ENCODE peak calls at places on chromosomes 5 and 9, in five cellular contexts. G, C, S, Q and L are unnamed samples.
A peak's percentile ranks its signal among the peaks of the same experiment; 100 is the strongest.

GRCh38 chr5:1134478-1134877 is 22.6 kb upstream of the SLC12A7 start:
- DNase-seq in G (no peak), S (no peak), Q (no peak), C (no peak), L (no peak)

GRCh38 chr5:73719616-73720015 is 93.6 kb downstream of the ARHGEF28 start:
- DNase-seq in Q (no peak), G (no peak), C (no peak), S (no peak), L (no peak)

GRCh38 chr5:166127766-166128565 is 2163.5 kb upstream of the WWC1 start:
- DNase-seq in C (no peak), S (no peak), Q (no peak), G (no peak), L (no peak)

GRCh38 chr5:142386151-142387021 is 61.6 kb upstream of the SPRY4 start:
- DNase-seq in S (no peak), G (no peak), C (no peak), Q (no peak), L (no peak)

GRCh38 chr5:74201334-74202081 is 439.0 kb downstream of the ENC1 start:
- DNase-seq in G (peak; percentile 85), C (no peak), S (no peak), Q (no peak), L (no peak)

GRCh38 chr9:13863112-13863511 is 450.8 kb downstream of the NFIB start:
- DNase-seq in S (no peak), Q (no peak), G (no peak), C (no peak), L (no peak)

GRCh38 chr5:159100928-159101646 is 1.4 kb upstream of the EBF1 start:
- DNase-seq in S (no peak), Q (no peak), G (no peak), C (no peak), L (no peak)

GRCh38 chr5:99032234-99033013 is 103.6 kb upstream of the CHD1 start:
- DNase-seq in C (no peak), Q (peak; percentile 51), G (peak; percentile 86), S (peak; percentile 46), L (no peak)

GRCh38 chr9:84075004-84075403 is 94.4 kb downstream of the RMI1 start:
- DNase-seq in Q (no peak), S (no peak), G (no peak), C (no peak), L (no peak)

GRCh38 chr5:122153230-122153629 is 23.9 kb downstream of the ZNF474 start:
- DNase-seq in C (no peak), Q (no peak), G (no peak), S (no peak), L (no peak)

GRCh38 chr9:133375116-133375723 is 640 bp downstream of the SURF4 start:
- DNase-seq in Q (peak; percentile 30), C (no peak), S (peak; percentile 82), G (peak; percentile 58), L (no peak)

GRCh38 chr9:16598316-16598715 is 272.2 kb downstream of the BNC2 start:
- DNase-seq in C (no peak), G (no peak), S (no peak), Q (no peak), L (no peak)

GRCh38 chr5:177426566-177427210 is at the start of gene GRK6:
- DNase-seq in S (peak; percentile 70), C (peak; percentile 95), G (no peak), Q (peak; percentile 21), L (peak; percentile 80)

GRCh38 chr5:5481633-5482032 is 59.2 kb downstream of the ICE1 start:
- DNase-seq in Q (no peak), C (no peak), S (no peak), G (no peak), L (no peak)

GRCh38 chr5:126801992-126802294 is 25.0 kb downstream of the LMNB1 start:
- DNase-seq in Q (no peak), G (peak; percentile 46), S (peak; percentile 24), C (no peak), L (no peak)

GRCh38 chr5:93677344-93678021 is 63.9 kb downstream of the POU5F2 start:
- DNase-seq in Q (peak; percentile 41), G (peak; percentile 82), S (peak; percentile 41), C (no peak), L (no peak)

GRCh38 chr5:122192883-122193496 is 63.6 kb downstream of the ZNF474 start:
- DNase-seq in Q (peak; percentile 67), C (no peak), G (peak; percentile 76), S (peak; percentile 22), L (no peak)

GRCh38 chr9:125650271-125650737 is 56.7 kb downstream of the MAPKAP1 start:
- DNase-seq in C (no peak), S (no peak), G (peak; percentile 36), Q (no peak), L (no peak)

GRCh38 chr5:88553926-88554325 is 285.3 kb upstream of the TMEM161B start:
- DNase-seq in C (no peak), Q (no peak), G (no peak), S (no peak), L (no peak)

GRCh38 chr5:89396262-89396975 is 513.4 kb upstream of the MEF2C start:
- DNase-seq in G (peak; percentile 35), Q (no peak), S (no peak), C (no peak), L (no peak)

GRCh38 chr5:167778228-167778627 is 513.2 kb upstream of the WWC1 start:
- DNase-seq in Q (no peak), S (no peak), G (no peak), C (no peak), L (no peak)

GRCh38 chr9:111952559-111952958 is 55.9 kb downstream of the UGCG start:
- DNase-seq in C (no peak), S (no peak), G (peak; percentile 72), Q (no peak), L (no peak)

GRCh38 chr9:69120380-69121154 is 53.5 kb upstream of the TJP2 start:
- DNase-seq in Q (peak; percentile 95), S (no peak), C (peak; percentile 64), G (peak; percentile 21), L (peak; percentile 79)

GRCh38 chr5:108303086-108303485 is 78.8 kb downstream of the FBXL17 start:
- DNase-seq in S (no peak), C (no peak), G (no peak), Q (no peak), L (no peak)

GRCh38 chr5:96716716-96717115 is 54.5 kb downstream of the CAST start:
- DNase-seq in C (no peak), Q (no peak), G (no peak), S (no peak), L (no peak)

GRCh38 chr9:91360551-91361293 is 996 bp downstream of the AUH start:
- DNase-seq in Q (no peak), S (no peak), G (peak; percentile 45), C (no peak), L (no peak)

GRCh38 chr5:180830253-180831138 is 27.9 kb upstream of the MGAT1 start:
- DNase-seq in S (peak; percentile 69), G (no peak), C (no peak), Q (peak; percentile 50), L (peak; percentile 87)

GRCh38 chr5:171543486-171543885 is 124.0 kb downstream of the FGF18 start:
- DNase-seq in C (no peak), G (no peak), Q (no peak), S (no peak), L (no peak)

GRCh38 chr5:148807845-148808244 is 18.6 kb upstream of the ADRB2 start:
- DNase-seq in C (no peak), G (no peak), Q (no peak), S (no peak), L (no peak)

GRCh38 chr5:144336191-144336590 is 165.5 kb downstream of the KCTD16 start:
- DNase-seq in Q (no peak), C (no peak), G (no peak), S (no peak), L (no peak)

GRCh38 chr5:69492391-69493234 is at the start of gene OCLN:
- DNase-seq in S (peak; percentile 85), G (peak; percentile 77), Q (peak; percentile 77), C (peak; percentile 93), L (peak; percentile 62)

GRCh38 chr9:132408521-132408920 is 1.5 kb upstream of the CFAP77 start:
- DNase-seq in Q (peak; percentile 43), G (no peak), C (no peak), S (no peak), L (no peak)

GRCh38 chr9:129174724-129175514 is 3.1 kb downstream of the IER5L start:
- DNase-seq in Q (peak; percentile 70), G (peak; percentile 81), S (peak; percentile 88), C (peak; percentile 90), L (peak; percentile 92)

GRCh38 chr5:96049398-96050272 is 88.0 kb upstream of the ELL2 start:
- DNase-seq in C (no peak), G (peak; percentile 83), Q (no peak), S (no peak), L (no peak)

GRCh38 chr5:25190521-25191000 is 545.8 kb upstream of the CDH10 start:
- DNase-seq in C (peak; percentile 81), S (no peak), G (no peak), Q (no peak), L (no peak)

GRCh38 chr5:107169871-107170270 is 500.9 kb downstream of the EFNA5 start:
- DNase-seq in C (no peak), S (no peak), G (no peak), Q (no peak), L (no peak)

GRCh38 chr5:118144540-118144939 is 843.8 kb downstream of the DTWD2 start:
- DNase-seq in S (no peak), G (no peak), Q (no peak), C (no peak), L (no peak)

GRCh38 chr9:37999501-38000189 is 69.4 kb downstream of the SHB start:
- DNase-seq in G (no peak), C (no peak), Q (no peak), S (no peak), L (no peak)
- H3K27ac ChIP-seq in G (no peak overlapping the region), C (no peak overlapping the region), Q (no peak overlapping the region), S (peak overlapping the region; percentile 97), L (no peak overlapping the region)

GRCh38 chr5:4348418-4348817 is 752.8 kb downstream of the IRX1 start:
- DNase-seq in G (no peak), Q (no peak), C (no peak), S (no peak), L (no peak)
- H3K9me3 ChIP-seq in G (peaks cover 4% of the 10 kb centered on the region), Q (no peaks in the 10 kb centered on the region), C (no peaks in the 10 kb centered on the region), S (no peaks in the 10 kb centered on the region), L (no peaks in the 10 kb centered on the region)

GRCh38 chr9:127022913-127023665 is 99.3 kb downstream of the ANGPTL2 start:
- DNase-seq in Q (peak; percentile 42), C (no peak), G (no peak), S (no peak), L (no peak)
- TF ChIP-seq POLR2AphosphoS5 in Q (peak; percentile 1), C (no peak), G (no peak), S (no peak), L (no peak)

DNA sequence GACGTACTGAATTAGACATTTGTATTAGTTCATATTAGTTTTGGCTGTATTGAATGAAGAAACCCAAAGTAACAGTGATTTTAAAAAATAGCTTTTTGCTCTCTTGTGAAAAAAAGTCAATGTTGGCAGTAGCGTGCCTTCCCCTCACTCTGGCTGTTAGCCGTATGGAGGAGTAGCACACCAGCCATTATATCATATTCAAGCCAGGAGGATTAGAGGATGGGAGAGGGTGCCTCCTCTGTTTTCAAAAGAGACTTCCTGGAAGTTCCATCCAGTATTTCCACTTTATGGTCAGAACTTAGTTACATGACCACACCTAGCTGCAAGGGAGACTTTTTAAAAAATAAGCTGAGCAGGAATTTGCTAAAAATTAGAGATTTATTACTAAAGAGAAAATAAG is 41.2 kb downstream of the GPR21 start:
- DNase-seq in C (no peak), G (no peak), Q (no peak), S (no peak), L (no peak)
- H3K27ac ChIP-seq in C (peak overlapping the region; percentile 10), G (no peak overlapping the region), Q (no peak overlapping the region), S (peak overlapping the region; percentile 79), L (no peak overlapping the region)

GRCh38 chr9:122498883-122499288 is 11.7 kb upstream of the OR1J2 start:
- DNase-seq in C (no peak), G (peak; percentile 56), S (peak; percentile 45), Q (peak; percentile 57), L (no peak)
- H3K9me3 ChIP-seq in C (no peaks in the 10 kb centered on the region), G (no peaks in the 10 kb centered on the region), S (no peaks in the 10 kb centered on the region), Q (no peaks in the 10 kb centered on the region), L (no peaks in the 10 kb centered on the region)